ENCODE peak calls at places on chromosomes 2 and 18, in nine cellular contexts. E, F, P, G, B, N, J, W and A are unnamed samples.

GRCh38 chr2:71849111-71849510 is 298.6 kb downstream of the CYP26B1 start:
- DNase-seq in E (no peak), F (no peak), P (no peak), G (no peak), B (no peak), N (no peak), J (no peak), W (no peak), A (no peak)

GRCh38 chr18:49861659-49862058 is 48.3 kb upstream of the ACAA2 start:
- DNase-seq in E (peak; percentile 24), F (no peak), P (peak; percentile 37), G (peak; percentile 33), B (peak; percentile 25), N (no peak), J (no peak), W (no peak), A (no peak)

GRCh38 chr2:47076586-47077441 is 78.3 kb downstream of the STPG4 start:
- DNase-seq in E (peak; percentile 99), F (peak; percentile 69), P (no peak), G (no peak), B (peak; percentile 97), N (no peak), J (no peak), W (peak; percentile 97), A (no peak)

GRCh38 chr18:37637451-37637850 is 71.9 kb upstream of the CELF4 start:
- DNase-seq in E (no peak), F (no peak), P (no peak), G (no peak), B (no peak), N (no peak), J (no peak), W (no peak), A (no peak)

GRCh38 chr18:48486762-48487161 is 52.1 kb upstream of the CTIF start:
- DNase-seq in E (peak; percentile 55), F (no peak), P (no peak), G (no peak), B (peak; percentile 76), N (no peak), J (no peak), W (peak; percentile 90), A (no peak)

GRCh38 chr2:149601141-149601796 is 13.7 kb upstream of the MMADHC start:
- DNase-seq in E (peak; percentile 77), F (no peak), P (no peak), G (no peak), B (peak; percentile 73), N (no peak), J (no peak), W (peak; percentile 45), A (no peak)

GRCh38 chr2:183284606-183285005 is 160.4 kb downstream of the NUP35 start:
- DNase-seq in E (peak; percentile 98), F (no peak), P (no peak), G (no peak), B (peak; percentile 69), N (no peak), J (no peak), W (peak; percentile 63), A (no peak)

GRCh38 chr2:156155319-156155718 is 177.2 kb downstream of the NR4A2 start:
- DNase-seq in E (no peak), F (no peak), P (no peak), G (no peak), B (no peak), N (no peak), J (no peak), W (no peak), A (no peak)

GRCh38 chr2:227772197-227772661 is 26.5 kb downstream of the SCYGR8 start:
- DNase-seq in E (no peak), F (no peak), P (no peak), G (no peak), B (no peak), N (no peak), J (no peak), W (no peak), A (no peak)

GRCh38 chr2:227772932-227773331 is 27.2 kb downstream of the SCYGR8 start:
- DNase-seq in E (no peak), F (no peak), P (no peak), G (no peak), B (no peak), N (no peak), J (no peak), W (peak; percentile 13), A (no peak)

GRCh38 chr2:227774895-227775842 is 29.5 kb downstream of the SCYGR8 start:
- DNase-seq in E (no peak), F (no peak), P (no peak), G (no peak), B (no peak), N (no peak), J (no peak), W (no peak), A (no peak)

GRCh38 chr2:227774011-227774624 is 28.4 kb downstream of the SCYGR8 start:
- DNase-seq in E (no peak), F (no peak), P (peak; percentile 51), G (peak; percentile 38), B (no peak), N (no peak), J (no peak), W (no peak), A (peak; percentile 30)
- TF ChIP-seq CTCF in E (peak; percentile 12), F (peak; percentile 45), P (peak; percentile 17), G (peak; percentile 56), B (peak; percentile 1), N (peak; percentile 55), J (no peak), W (no peak), A (peak; percentile 46)

DNA sequence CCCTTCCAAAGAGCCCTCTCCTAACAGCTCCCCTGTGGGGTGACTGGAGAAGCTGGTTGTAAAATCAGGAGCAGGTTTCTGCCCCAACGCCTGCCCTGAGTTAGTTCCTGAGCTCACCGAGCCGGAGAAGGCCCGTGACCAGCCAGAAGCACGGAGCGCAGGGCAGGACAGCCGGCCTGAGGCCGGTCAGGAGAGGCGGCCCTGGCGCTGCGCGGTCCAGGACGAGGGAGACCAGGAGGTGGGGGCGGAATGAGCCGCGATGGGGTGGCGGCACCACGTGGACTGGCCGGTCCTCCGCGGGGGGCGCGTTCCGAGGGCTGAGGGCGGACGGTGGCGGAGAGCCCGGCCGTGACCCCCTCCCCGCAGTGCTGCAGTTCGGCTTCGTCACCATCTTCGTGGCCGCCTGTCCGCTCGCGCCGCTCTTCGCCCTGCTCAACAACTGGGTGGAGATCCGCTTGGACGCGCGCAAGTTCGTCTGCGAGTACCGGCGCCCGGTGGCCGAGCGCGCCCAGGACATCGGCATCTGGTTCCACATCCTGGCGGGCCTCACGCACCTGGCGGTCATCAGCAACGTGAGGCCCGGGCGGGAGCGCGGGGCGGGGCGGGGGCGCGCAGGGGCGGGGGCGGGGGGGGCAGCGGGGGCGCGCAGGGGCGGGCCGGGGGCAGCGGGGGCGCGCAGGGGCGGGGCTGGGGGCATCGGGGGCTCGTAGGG is 29.0 kb downstream of the ANO7 start:
- DNase-seq in E (peak; percentile 67), F (no peak), P (peak; percentile 90), G (peak; percentile 91), B (peak; percentile 73), N (peak; percentile 66), J (peak; percentile 87), W (peak; percentile 65), A (peak; percentile 51)
- TF ChIP-seq CTCF in E (peak; percentile 3), F (no peak), P (no peak), G (no peak), B (no peak), N (no peak), J (no peak), W (peak; percentile 1), A (no peak)

DNA sequence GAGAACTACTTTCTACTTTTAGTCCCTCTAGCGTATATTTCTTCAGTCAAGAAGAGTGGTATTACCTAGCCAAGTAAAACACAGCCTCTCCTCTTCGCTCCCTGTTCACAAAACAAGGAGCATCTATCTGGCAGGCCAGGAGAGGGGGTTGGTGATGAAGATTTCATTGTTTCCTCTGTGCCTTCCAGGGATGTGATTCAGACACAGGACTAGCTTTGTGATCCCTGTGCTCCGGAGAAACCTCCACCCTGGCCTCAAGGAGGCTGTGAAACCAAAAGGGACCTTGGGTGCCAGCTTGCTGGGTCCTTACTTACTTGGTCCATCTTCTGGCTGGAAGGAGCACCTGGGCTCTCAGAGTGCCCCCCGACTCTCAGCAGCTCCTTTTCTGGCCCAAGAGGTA is 5.7 kb downstream of the RHOB start:
- DNase-seq in E (peak; percentile 83), F (no peak), P (no peak), G (no peak), B (peak; percentile 90), N (no peak), J (peak; percentile 82), W (peak; percentile 59), A (no peak)
- TF ChIP-seq CTCF in E (peak; percentile 43), F (no peak), P (no peak), G (no peak), B (peak; percentile 63), N (no peak), J (no peak), W (peak; percentile 14), A (no peak)

GRCh38 chr2:120901213-120901612 is 165.5 kb downstream of the GLI2 start:
- DNase-seq in E (no peak), F (no peak), P (no peak), G (no peak), B (no peak), N (no peak), J (no peak), W (peak; percentile 16), A (no peak)

GRCh38 chr2:120898496-120898895 is 162.8 kb downstream of the GLI2 start:
- DNase-seq in E (no peak), F (no peak), P (no peak), G (no peak), B (no peak), N (no peak), J (no peak), W (no peak), A (no peak)

GRCh38 chr2:120898961-120899360 is 163.3 kb downstream of the GLI2 start:
- DNase-seq in E (no peak), F (no peak), P (no peak), G (no peak), B (no peak), N (no peak), J (no peak), W (no peak), A (no peak)

GRCh38 chr2:120899373-120899772 is 163.7 kb downstream of the GLI2 start:
- DNase-seq in E (no peak), F (no peak), P (no peak), G (no peak), B (no peak), N (no peak), J (no peak), W (no peak), A (no peak)

DNA sequence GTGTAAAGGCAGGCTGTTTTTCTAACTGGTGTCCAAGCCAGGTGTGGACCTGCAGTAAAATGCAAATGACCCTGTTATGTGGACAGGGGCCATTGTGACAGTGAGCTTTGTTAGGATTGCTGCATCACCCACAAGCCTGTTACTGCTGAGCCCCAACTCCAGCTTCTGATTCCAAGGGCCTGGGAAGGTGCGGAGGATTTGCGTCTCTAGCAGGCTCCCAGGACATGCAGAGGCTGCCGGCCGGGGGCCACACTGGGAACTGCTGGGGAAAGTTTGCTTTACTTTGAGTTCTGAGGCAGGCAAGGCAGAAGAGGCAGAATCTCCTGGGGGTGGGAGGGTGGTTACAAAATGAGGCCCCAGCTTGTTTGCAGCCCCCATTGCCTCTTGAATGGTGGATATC is 164.1 kb downstream of the GLI2 start:
- DNase-seq in E (no peak), F (no peak), P (no peak), G (no peak), B (no peak), N (no peak), J (no peak), W (no peak), A (no peak)
- TF ChIP-seq CTCF in E (no peak), F (no peak), P (no peak), G (no peak), B (no peak), N (no peak), J (no peak), W (no peak), A (no peak)

GRCh38 chr2:75424936-75425619 is 135.7 kb downstream of the EVA1A start:
- DNase-seq in E (peak; percentile 7), F (no peak), P (no peak), G (no peak), B (peak; percentile 4), N (no peak), J (no peak), W (peak; percentile 7), A (peak; percentile 10)
- TF ChIP-seq CTCF in E (no peak), F (no peak), P (no peak), G (no peak), B (no peak), N (no peak), J (no peak), W (no peak), A (no peak)